ENCODE peak calls at places on chromosomes 4 and X, in four cellular contexts. J is GM12891, Z is K562, P is H1. Y is an unnamed sample.

GRCh38 chr4:68927165-68927564 is 24.4 kb downstream of the UGT2A3 start:
- DNase-seq in J (no peak), Z (no peak), P (no peak), Y (no peak)

GRCh38 chr4:113744667-113745241 is 16.8 kb downstream of the CAMK2D start:
- DNase-seq in J (no peak), Z (no peak), P (no peak), Y (no peak)

GRCh38 chr4:5995901-5996623 is 22.2 kb downstream of the C4orf50 start:
- DNase-seq in J (no peak), Z (no peak), P (no peak), Y (no peak)

GRCh38 chr4:18020145-18020670 is 1.3 kb downstream of the LCORL start:
- DNase-seq in J (no peak), Z (no peak), P (no peak), Y (no peak)

GRCh38 chrX:118773782-118774181 is 46.4 kb downstream of the IL13RA1 start:
- DNase-seq in J (no peak), Z (no peak), P (no peak), Y (no peak)

GRCh38 chr4:151310124-151310728 is 15.2 kb downstream of the SH3D19 start:
- DNase-seq in J (no peak), Z (no peak), P (no peak), Y (no peak)

GRCh38 chr4:165326831-165327210 is 648 bp upstream of the MSMO1 start:
- DNase-seq in J (no peak), Z (peak), P (no peak), Y (no peak)

GRCh38 chrX:41192880-41193279 is 107.6 kb downstream of the USP9X start:
- DNase-seq in J (no peak), Z (no peak), P (no peak), Y (no peak)

GRCh38 chr4:128286474-128287158 is 997 bp downstream of the PGRMC2 start:
- DNase-seq in J (no peak), Z (peak), P (no peak), Y (peak)

GRCh38 chr4:57777871-57778270 is 667.7 kb upstream of the IGFBP7 start:
- DNase-seq in J (no peak), Z (no peak), P (no peak), Y (no peak)

GRCh38 chr4:47071863-47072441 is 40.6 kb downstream of the GABRB1 start:
- DNase-seq in J (no peak), Z (no peak), P (no peak), Y (no peak)

GRCh38 chr4:156931267-156931666 is 40.3 kb downstream of the PDGFC start:
- DNase-seq in J (no peak), Z (no peak), P (no peak), Y (no peak)

GRCh38 chrX:65999029-65999562 is 40.8 kb downstream of the VSIG4 start:
- DNase-seq in J (no peak), Z (no peak), P (no peak), Y (no peak)

GRCh38 chr4:21544410-21544809 is 404.2 kb downstream of the KCNIP4 start:
- DNase-seq in J (no peak), Z (no peak), P (no peak), Y (no peak)
- TF ChIP-seq POLR2AphosphoS5 in J (no peak), Z (no peak), P (no peak), Y (no peak)

GRCh38 chr4:118848901-118849300 is 13.0 kb upstream of the SEC24D start:
- DNase-seq in J (no peak), Z (no peak), P (no peak), Y (no peak)
- TF ChIP-seq TAF1 in J (no peak), Z (no peak), P (no peak), Y (no peak)

GRCh38 chrX:71298119-71298518 is 3.4 kb upstream of the ITGB1BP2 start:
- DNase-seq in J (no peak), Z (no peak), P (no peak), Y (no peak)

GRCh38 chrX:71302461-71303213 is 1.1 kb downstream of the ITGB1BP2 start:
- DNase-seq in J (no peak), Z (no peak), P (no peak), Y (no peak)

GRCh38 chrX:71296806-71297205 is 4.7 kb upstream of the ITGB1BP2 start:
- DNase-seq in J (no peak), Z (no peak), P (no peak), Y (no peak)

GRCh38 chrX:71304561-71304960 is 3.0 kb downstream of the ITGB1BP2 start:
- DNase-seq in J (no peak), Z (no peak), P (no peak), Y (no peak)

DNA sequence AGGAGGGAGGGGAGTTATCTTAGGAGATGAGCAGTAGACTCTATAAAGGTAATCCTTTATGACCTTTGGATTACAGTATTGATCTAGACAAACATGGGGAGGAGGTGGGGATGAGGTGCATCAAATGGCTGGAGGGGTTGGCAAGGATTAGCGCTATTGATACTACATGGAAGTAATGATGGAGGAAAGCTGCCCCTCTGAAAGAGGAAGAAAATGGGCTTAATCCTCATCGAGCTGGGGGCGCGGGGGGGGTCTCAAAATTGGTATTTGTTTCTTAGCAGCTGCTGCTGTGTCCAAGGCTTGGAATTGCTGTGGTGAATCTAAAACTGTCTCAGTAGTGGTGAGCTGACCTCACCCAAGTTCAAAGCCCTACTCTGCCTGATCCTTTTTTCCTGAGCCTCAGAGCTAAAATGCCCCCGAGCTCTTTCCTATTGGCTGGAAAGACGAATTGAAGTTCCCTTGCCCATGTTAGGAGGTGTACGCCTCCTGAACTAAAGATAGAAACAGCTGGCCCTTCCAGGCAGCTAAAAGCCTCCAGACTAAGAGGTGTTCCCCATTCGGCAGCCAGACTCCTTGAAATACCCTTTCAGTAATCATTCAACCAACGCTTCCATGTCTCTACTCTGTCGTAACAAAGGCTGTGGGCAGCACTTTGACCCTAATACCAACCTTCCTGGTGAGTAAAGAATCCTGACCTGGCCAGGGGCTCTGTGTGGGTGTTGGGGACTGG is at the start of gene ITGB1BP2:
- DNase-seq in J (no peak), Z (peak), P (no peak), Y (no peak)
- TF ChIP-seq POLR2A in J (peak), Z (peak), P (no peak), Y (no peak)

GRCh38 chr4:98287328-98287727 is 26.1 kb downstream of the RAP1GDS1 start:
- DNase-seq in J (no peak), Z (no peak), P (no peak), Y (no peak)
- TF ChIP-seq POLR2AphosphoS5 in J (no peak), Z (no peak), P (no peak), Y (no peak)

DNA sequence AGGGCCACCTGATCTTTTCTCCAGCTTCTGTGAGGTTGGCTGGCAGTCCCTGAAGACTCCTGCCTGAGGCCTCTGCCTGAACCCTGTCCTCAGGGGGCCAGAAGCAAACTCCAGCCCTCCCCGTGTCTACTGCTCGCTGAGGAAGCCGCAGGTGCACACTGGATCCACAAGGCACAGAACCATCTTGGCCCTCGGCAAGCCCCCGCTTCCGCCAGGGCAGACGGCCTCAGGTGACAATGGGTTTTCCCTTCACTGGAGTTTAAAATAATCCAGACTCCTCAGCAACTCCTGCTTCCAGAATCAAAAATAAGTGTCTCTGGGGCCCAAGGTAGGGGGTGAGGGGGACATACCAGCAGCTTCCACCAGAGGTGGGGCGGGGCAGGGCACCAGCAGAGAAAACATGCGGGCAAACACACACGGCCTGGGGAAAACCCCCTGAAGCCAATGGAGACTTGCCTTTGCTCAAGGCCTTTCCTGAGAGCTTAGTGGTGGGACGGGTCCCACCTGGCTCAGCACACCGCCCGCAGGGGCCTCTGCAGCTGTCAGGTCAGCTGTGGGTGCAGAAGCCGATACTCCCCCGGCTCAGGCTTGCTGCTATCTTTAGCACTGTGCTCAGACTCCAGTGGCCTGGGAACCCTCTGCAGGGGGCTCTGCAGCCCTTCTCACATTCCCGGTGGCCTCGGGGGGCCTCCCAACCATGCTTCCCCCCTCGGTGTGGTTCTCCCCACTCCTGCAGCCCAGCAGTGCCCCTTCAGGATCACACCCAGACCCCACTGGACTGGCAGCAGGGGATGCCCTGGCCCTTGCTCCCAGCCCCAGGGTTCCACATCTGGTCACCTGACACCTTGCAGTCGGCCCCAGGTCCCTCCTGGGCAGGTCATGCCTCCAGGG is 1.9 kb downstream of the MYL5 start:
- DNase-seq in J (peak), Z (no peak), P (no peak), Y (peak)
- TF ChIP-seq TAF1 in J (no peak), Z (no peak), P (no peak), Y (no peak)

DNA sequence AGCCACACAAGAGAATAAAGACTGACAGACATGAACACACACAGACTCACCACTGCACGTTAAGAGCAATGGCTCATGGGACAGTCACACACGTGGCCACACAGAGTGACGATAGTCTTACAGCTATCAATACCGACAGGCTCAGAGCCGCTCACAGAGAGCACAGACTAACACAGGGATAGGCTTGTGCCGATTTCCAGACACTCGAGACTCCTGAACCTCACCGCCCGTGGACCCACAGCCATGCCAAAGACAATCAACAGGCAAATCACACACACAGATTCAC is 716 bp upstream of the SLC38A5 start:
- DNase-seq in J (no peak), Z (no peak), P (no peak), Y (no peak)
- TF ChIP-seq POLR2A in J (no peak), Z (no peak), P (no peak), Y (no peak)

DNA sequence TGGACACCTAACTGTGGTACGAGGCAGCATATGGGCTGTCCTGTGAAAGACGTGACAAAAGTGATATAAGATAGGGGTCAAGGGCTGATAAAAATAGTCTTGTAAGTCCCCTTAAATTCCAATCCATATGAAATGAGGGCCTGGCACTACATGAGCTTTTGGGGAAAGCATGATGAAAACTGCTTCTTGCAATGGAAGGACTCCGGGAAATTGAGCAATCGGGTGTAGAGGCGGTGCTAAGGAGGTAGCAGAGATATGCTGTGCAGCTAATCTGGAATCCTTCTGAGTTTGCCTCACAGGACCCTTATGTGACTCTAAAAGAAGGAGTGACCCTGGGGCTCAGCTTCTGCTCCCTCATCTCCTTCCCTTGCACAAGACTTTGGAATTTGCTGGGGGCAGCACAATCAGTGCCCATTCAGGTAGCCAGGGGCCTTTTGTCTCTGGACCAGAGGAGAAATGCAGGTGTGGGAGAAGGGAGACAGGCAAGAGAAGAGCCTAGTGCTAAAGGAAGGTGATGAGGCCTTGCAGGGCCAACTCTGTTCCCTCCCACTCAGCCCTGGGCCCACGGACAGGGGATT is 12.8 kb downstream of the CLDN2 start:
- DNase-seq in J (no peak), Z (no peak), P (no peak), Y (no peak)
- TF ChIP-seq POLR2AphosphoS5 in J (no peak), Z (no peak), P (no peak), Y (no peak)

DNA sequence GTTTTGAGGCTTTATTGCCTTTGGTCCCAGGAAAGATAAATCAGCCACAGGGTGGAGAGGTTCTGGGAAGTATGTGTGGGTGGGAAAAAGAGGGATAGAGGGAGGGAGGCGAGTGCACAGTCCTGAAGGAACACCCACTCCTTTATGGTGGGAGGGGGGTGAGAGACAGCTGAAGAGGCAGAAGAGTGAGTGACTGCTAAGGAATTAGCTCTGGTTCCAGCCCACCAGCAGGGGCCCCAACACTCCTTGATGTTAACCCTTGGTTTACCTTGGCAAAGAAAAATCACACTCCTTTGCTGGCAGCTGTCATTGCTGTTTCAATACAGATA is 82.0 kb downstream of the HS6ST2 start:
- DNase-seq in J (no peak), Z (no peak), P (no peak), Y (no peak)
- TF ChIP-seq TAF1 in J (no peak), Z (no peak), P (no peak), Y (no peak)

DNA sequence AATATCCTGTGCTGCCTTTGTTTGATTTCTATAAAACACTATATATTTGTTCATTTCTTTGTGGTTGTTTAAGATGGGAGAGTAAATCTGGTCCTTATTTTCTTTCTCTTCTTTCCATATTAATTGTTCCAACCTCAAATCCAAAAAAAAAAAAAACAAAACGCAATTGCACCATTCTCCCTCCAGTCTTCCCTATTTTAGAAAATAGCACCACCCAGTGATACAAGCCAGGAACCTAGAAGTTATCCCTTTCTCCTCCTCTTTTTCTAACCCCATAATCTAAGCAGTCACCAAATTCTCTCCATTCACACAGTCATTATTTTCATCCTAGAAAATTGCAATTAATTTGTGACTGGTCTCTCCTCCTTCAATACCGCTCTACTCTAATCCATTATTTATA is 107.8 kb downstream of the GABRA3 start:
- DNase-seq in J (no peak), Z (no peak), P (no peak), Y (no peak)
- TF ChIP-seq POLR2A in J (no peak), Z (no peak), P (no peak), Y (no peak)

GRCh38 chr4:38768968-38769394 is 13.8 kb downstream of the TLR10 start:
- DNase-seq in J (no peak), Z (no peak), P (no peak), Y (no peak)
- TF ChIP-seq POLR2AphosphoS5 in J (no peak), Z (no peak), P (no peak), Y (no peak)